ENCODE peak calls at places on chromosomes 3 and 15, in four cellular contexts. E is ovary, V is MM.1S, Q is ascending aorta. F is an unnamed sample.

GRCh38 chr3:170642882-170643601 is 57.2 kb upstream of the SLC7A14 start:
- DNase-seq in E (no peak), V (no peak), Q (no peak), F (no peak)

GRCh38 chr15:79310612-79310984 is 314 bp upstream of the TMED3 start:
- DNase-seq in E (no peak), V (no peak), Q (no peak), F (no peak)

GRCh38 chr15:99446565-99447496 is 119.0 kb upstream of the MEF2A start:
- DNase-seq in E (no peak), V (no peak), Q (no peak), F (peak; percentile 6)

GRCh38 chr15:78034495-78035191 is 42.9 kb downstream of the TBC1D2B start:
- DNase-seq in E (no peak), V (peak; percentile 87), Q (no peak), F (peak; percentile 56)

GRCh38 chr3:83033123-83033522 is 1271.7 kb upstream of the GBE1 start:
- DNase-seq in E (no peak), V (no peak), Q (no peak), F (no peak)

GRCh38 chr3:188349276-188349962 is 195.5 kb downstream of the LPP start:
- DNase-seq in E (no peak), V (no peak), Q (no peak), F (no peak)

GRCh38 chr3:136495213-136495612 is 245.1 kb downstream of the PCCB start:
- DNase-seq in E (no peak), V (no peak), Q (no peak), F (no peak)

GRCh38 chr15:89475688-89476087 is 20.7 kb downstream of the RHCG start:
- DNase-seq in E (no peak), V (no peak), Q (no peak), F (no peak)

GRCh38 chr15:75107905-75108838 is 84.8 kb downstream of the PPCDC start:
- DNase-seq in E (no peak), V (peak; percentile 69), Q (no peak), F (peak; percentile 57)

GRCh38 chr3:133895208-133896001 is at the start of gene RAB6B:
- DNase-seq in E (peak; percentile 34), V (peak; percentile 20), Q (no peak), F (peak; percentile 50)

GRCh38 chr15:65383456-65383855 is 5.7 kb upstream of the IGDCC3 start:
- DNase-seq in E (no peak), V (no peak), Q (no peak), F (no peak)

GRCh38 chr3:10353661-10354372 is 32.9 kb upstream of the SEC13 start:
- DNase-seq in E (no peak), V (no peak), Q (no peak), F (no peak)

GRCh38 chr3:40939113-40940070 is 259.9 kb upstream of the CTNNB1 start:
- DNase-seq in E (no peak), V (no peak), Q (no peak), F (no peak)

GRCh38 chr15:40256642-40257235 is 17.9 kb downstream of the PAK6 start:
- DNase-seq in E (no peak), V (no peak), Q (no peak), F (no peak)

GRCh38 chr3:178947738-178948137 is 123.9 kb downstream of the ZMAT3 start:
- DNase-seq in E (no peak), V (peak; percentile 37), Q (no peak), F (no peak)

GRCh38 chr15:74038707-74039655 is 43.4 kb downstream of the GOLGA6A start:
- DNase-seq in E (no peak), V (no peak), Q (no peak), F (no peak)

GRCh38 chr15:74035121-74035829 is 40.8 kb downstream of the PML start:
- DNase-seq in E (no peak), V (no peak), Q (no peak), F (no peak)

GRCh38 chr15:74034206-74034755 is 39.8 kb downstream of the PML start:
- DNase-seq in E (no peak), V (no peak), Q (no peak), F (no peak)

GRCh38 chr15:74037171-74038117 is 42.9 kb downstream of the PML start:
- DNase-seq in E (no peak), V (no peak), Q (no peak), F (no peak)

DNA sequence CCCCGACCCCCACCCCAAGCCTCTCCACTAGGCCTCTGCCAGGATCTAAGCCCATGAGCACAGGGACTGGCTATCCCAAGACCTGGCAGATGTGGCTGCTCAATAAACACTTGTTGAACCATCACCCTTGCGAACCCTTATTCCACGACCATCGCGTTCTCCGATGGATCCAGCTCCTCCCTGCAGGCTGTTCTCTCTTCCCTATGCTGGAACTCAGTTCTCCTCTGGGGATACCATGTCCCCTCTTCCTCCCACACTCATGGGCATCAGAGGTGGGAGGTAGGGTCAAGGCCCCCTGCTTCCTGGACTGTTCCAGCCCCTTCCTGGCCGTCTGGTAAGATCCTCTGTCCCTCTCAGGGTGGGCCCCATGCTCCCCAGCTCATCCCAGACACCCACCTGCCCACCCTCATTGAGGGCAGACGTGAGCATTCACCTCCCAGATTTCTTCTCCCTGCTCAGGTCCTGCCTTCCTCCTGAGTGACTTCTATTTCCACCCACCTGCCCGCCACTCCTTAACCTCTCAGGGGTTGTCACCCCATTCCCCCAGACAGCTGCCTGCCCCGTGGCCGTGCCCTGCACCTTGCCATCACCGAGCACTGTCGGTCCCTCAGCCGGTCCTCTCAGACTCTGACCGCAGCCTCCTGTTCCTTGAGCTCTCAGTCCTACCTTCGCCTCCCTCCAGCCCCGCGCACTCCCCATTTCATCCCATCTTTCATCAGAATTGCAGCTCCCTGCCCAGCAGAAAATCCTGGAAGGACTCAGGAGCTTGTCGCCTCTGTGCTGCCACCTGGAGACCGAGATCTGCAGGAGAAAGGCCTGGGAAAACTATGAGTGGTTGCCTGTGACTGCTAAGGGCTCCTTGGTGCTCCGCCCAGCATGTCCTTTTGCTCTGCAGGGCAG is 42.0 kb downstream of the PML start:
- DNase-seq in E (no peak), V (no peak), Q (no peak), F (no peak)
- TF ChIP-seq CTCF in E (no peak), V (peak; percentile 19), Q (peak; percentile 54), F (peak; percentile 6)

DNA sequence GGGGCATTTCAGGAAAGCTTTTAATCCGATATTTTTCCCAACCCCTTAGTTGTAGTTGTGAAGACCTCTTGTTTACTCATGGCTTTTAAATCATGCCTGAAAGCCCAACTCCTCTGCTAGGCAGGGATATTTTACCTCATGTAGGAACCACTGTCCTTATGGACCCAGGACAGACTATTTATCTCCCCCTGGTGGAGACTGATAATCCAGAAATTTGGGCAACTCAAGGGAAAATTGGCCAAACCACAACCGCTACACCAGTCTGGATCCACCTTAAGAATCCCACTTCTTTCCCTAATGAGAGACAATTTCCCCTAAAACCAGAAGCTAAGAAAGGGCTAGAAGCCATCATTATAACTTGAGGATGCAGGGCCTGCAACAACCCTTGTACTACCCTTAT is 248.1 kb upstream of the STAC start:
- DNase-seq in E (no peak), V (no peak), Q (no peak), F (no peak)
- TF ChIP-seq CTCF in E (no peak), V (peak; percentile 9), Q (no peak), F (no peak)

GRCh38 chr3:110405830-110406580 is 665.6 kb upstream of the NECTIN3 start:
- DNase-seq in E (no peak), V (no peak), Q (no peak), F (no peak)
- TF ChIP-seq CTCF in E (no peak), V (no peak), Q (no peak), F (no peak)

GRCh38 chr15:62021991-62022600 is 38.2 kb downstream of the VPS13C start:
- DNase-seq in E (no peak), V (no peak), Q (no peak), F (no peak)
- TF ChIP-seq CTCF in E (no peak), V (peak; percentile 19), Q (no peak), F (no peak)